ENCODE peak calls at places on chromosome 20, in ten cellular contexts. M, K, R, C, A, Y, H, D, Q and E are unnamed samples.

GRCh38 chr20:34311118-34312023 is 8.2 kb upstream of the AHCY start:
- DNase-seq in M (peak), H (no peak), K (no peak), C (no peak), Q (no peak), D (no peak), Y (no peak), A (no peak), R (no peak), E (no peak)

GRCh38 chr20:20369353-20370086 is 1.6 kb downstream of the INSM1 start:
- DNase-seq in R (peak), K (no peak), H (no peak), D (no peak), Y (no peak), C (no peak), A (no peak), Q (no peak), M (no peak), E (no peak)

GRCh38 chr20:50169329-50169823 is 15.9 kb upstream of the PEDS1 start:
- DNase-seq in Y (peak), K (no peak), H (no peak), A (peak), C (peak), R (peak), D (peak), M (peak), Q (peak), E (no peak)

GRCh38 chr20:45902199-45902701 is 9.7 kb downstream of the PLTP start:
- DNase-seq in C (no peak), H (no peak), D (no peak), R (no peak), A (no peak), M (no peak), Y (no peak), Q (no peak), K (no peak), E (no peak)

GRCh38 chr20:44959896-44960852 is at the start of gene TOMM34:
- DNase-seq in R (peak), D (peak), C (peak), Q (peak), H (peak), Y (peak), A (peak), M (peak), K (peak), E (peak)

GRCh38 chr20:24050119-24050518 is 61.5 kb upstream of the GGTLC1 start:
- DNase-seq in R (no peak), A (no peak), C (no peak), D (no peak), Y (no peak), M (no peak), Q (no peak), H (no peak), K (no peak), E (no peak)

GRCh38 chr20:1345030-1345755 is 16.3 kb upstream of the SDCBP2 start:
- DNase-seq in A (no peak), M (no peak), K (no peak), C (no peak), R (no peak), D (no peak), H (no peak), Q (no peak), Y (no peak), E (no peak)

GRCh38 chr20:32535953-32536823 is 48.9 kb downstream of the NOL4L start:
- DNase-seq in Q (peak), K (no peak), M (no peak), C (no peak), A (peak), R (peak), Y (peak), H (peak), D (peak), E (no peak)

GRCh38 chr20:57705103-57705899 is 4.5 kb downstream of the PMEPA1 start:
- DNase-seq in H (no peak), R (no peak), C (peak), Y (no peak), A (no peak), M (no peak), D (no peak), K (no peak), Q (no peak), E (no peak)

GRCh38 chr20:58131111-58131510 is 97.3 kb downstream of the ANKRD60 start:
- DNase-seq in K (peak), D (no peak), Q (no peak), M (peak), Y (no peak), C (no peak), A (no peak), H (no peak), R (no peak), E (no peak)

GRCh38 chr20:21808863-21809664 is 103.6 kb downstream of the PAX1 start:
- DNase-seq in M (peak), A (no peak), R (peak), H (peak), Y (no peak), Q (peak), K (no peak), C (no peak), D (no peak), E (no peak)

GRCh38 chr20:63624486-63624885 is 2.4 kb downstream of the GMEB2 start:
- DNase-seq in R (no peak), K (no peak), Y (peak), C (peak), D (no peak), A (no peak), H (no peak), Q (no peak), M (peak), E (no peak)

GRCh38 chr20:38935285-38935684 is 9.1 kb downstream of the FAM83D start:
- DNase-seq in Y (peak), K (no peak), R (no peak), M (peak), H (no peak), A (no peak), Q (no peak), D (peak), C (peak), E (no peak)

GRCh38 chr20:61923371-61924166 is 142.1 kb downstream of the TAF4 start:
- DNase-seq in R (no peak), D (no peak), C (no peak), A (no peak), Y (no peak), M (no peak), Q (no peak), H (no peak), K (peak), E (no peak)

GRCh38 chr20:63329331-63330083 is 31.6 kb downstream of the CHRNA4 start:
- DNase-seq in C (no peak), M (no peak), D (no peak), R (no peak), H (no peak), Y (no peak), Q (no peak), K (no peak), A (no peak), E (no peak)

GRCh38 chr20:63158352-63158751 is 57.6 kb downstream of the YTHDF1 start:
- DNase-seq in Q (no peak), M (no peak), A (no peak), R (no peak), D (no peak), Y (no peak), H (no peak), C (no peak), K (no peak), E (no peak)

GRCh38 chr20:34355427-34355826 is 7.6 kb upstream of the ITCH start:
- DNase-seq in M (no peak), Q (no peak), C (no peak), K (no peak), A (no peak), R (no peak), D (no peak), H (no peak), Y (no peak), E (no peak)

GRCh38 chr20:46438156-46438750 is 31.8 kb upstream of the ELMO2 start:
- DNase-seq in Q (no peak), A (no peak), K (peak), D (peak), Y (peak), C (peak), M (peak), H (peak), R (no peak), E (no peak)

GRCh38 chr20:35129647-35130069 is 17.5 kb downstream of the EDEM2 start:
- DNase-seq in Q (no peak), M (peak), D (peak), A (no peak), Y (no peak), K (peak), H (no peak), C (peak), R (no peak), E (peak)

GRCh38 chr20:31751126-31751525 is 12.0 kb downstream of the TPX2 start:
- DNase-seq in K (peak), Y (no peak), C (peak), R (no peak), A (no peak), H (no peak), Q (no peak), M (peak), D (no peak), E (no peak)

GRCh38 chr20:44295995-44296394 is 15.0 kb downstream of the FITM2 start:
- DNase-seq in Y (no peak), M (no peak), K (no peak), H (no peak), A (no peak), D (no peak), Q (no peak), R (no peak), C (no peak), E (no peak)

GRCh38 chr20:46043556-46043955 is 14.5 kb downstream of the SLC12A5 start:
- DNase-seq in H (no peak), D (no peak), K (no peak), Q (no peak), M (no peak), A (no peak), C (no peak), R (no peak), Y (no peak), E (no peak)

GRCh38 chr20:23826541-23827018 is at the start of gene CST2:
- DNase-seq in D (no peak), H (no peak), K (no peak), R (no peak), C (peak), Q (no peak), M (peak), A (no peak), Y (no peak), E (no peak)

GRCh38 chr20:48374986-48375715 is 452.6 kb downstream of the PREX1 start:
- DNase-seq in H (no peak), K (no peak), Q (no peak), D (no peak), M (no peak), C (no peak), R (no peak), A (no peak), Y (no peak), E (no peak)

GRCh38 chr20:62277253-62277652 is 25.5 kb upstream of the ADRM1 start:
- DNase-seq in A (no peak), M (no peak), C (no peak), D (no peak), H (no peak), Q (no peak), R (no peak), Y (no peak), K (no peak), E (no peak)

GRCh38 chr20:271069-271468 is 13.5 kb downstream of the DEFB132 start:
- DNase-seq in K (no peak), M (no peak), Y (no peak), R (no peak), A (no peak), D (no peak), C (no peak), H (no peak), Q (no peak), E (no peak)

GRCh38 chr20:47663354-47664067 is 121.8 kb downstream of the SULF2 start:
- DNase-seq in D (peak), M (peak), Q (peak), C (peak), Y (peak), R (peak), A (peak), H (peak), K (peak), E (peak)

GRCh38 chr20:14616003-14616402 is 278.6 kb upstream of the FLRT3 start:
- DNase-seq in D (no peak), Y (no peak), Q (no peak), A (no peak), H (no peak), M (no peak), K (no peak), C (no peak), R (no peak), E (no peak)

GRCh38 chr20:49914310-49915117 is 815 bp downstream of the SPATA2 start:
- DNase-seq in Y (no peak), Q (no peak), H (no peak), C (no peak), D (no peak), K (no peak), M (no peak), R (no peak), A (no peak), E (no peak)

GRCh38 chr20:640674-641515 is 12.1 kb downstream of the SRXN1 start:
- DNase-seq in Q (no peak), K (no peak), A (no peak), R (no peak), H (no peak), Y (no peak), C (no peak), M (no peak), D (no peak), E (no peak)

GRCh38 chr20:63430891-63431290 is 41.6 kb downstream of the KCNQ2 start:
- DNase-seq in H (no peak), R (no peak), K (no peak), M (no peak), D (no peak), C (no peak), Q (no peak), A (no peak), Y (no peak), E (no peak)

GRCh38 chr20:19934792-19935491 is 82.2 kb upstream of the NAA20 start:
- DNase-seq in A (no peak), C (no peak), R (peak), M (no peak), K (no peak), Y (no peak), Q (no peak), H (no peak), D (no peak), E (peak)

GRCh38 chr20:38013891-38014290 is 19.4 kb downstream of the TTI1 start:
- DNase-seq in K (no peak), R (no peak), Q (no peak), M (no peak), A (no peak), Y (no peak), D (no peak), H (no peak), C (no peak), E (no peak)